ENCODE peak calls at places on chromosome 12, in five cellular contexts. W is PC-3, P is HFF-Myc, R is colonic mucosa, D is MM.1S. S is an unnamed sample.

GRCh38 chr12:12788675-12789368 is 3.4 kb downstream of the APOLD1 start:
- DNase-seq in D (peak; percentile 84), R (peak; percentile 82), P (peak; percentile 73), W (peak; percentile 85), S (peak; percentile 92)

GRCh38 chr12:66693901-66694513 is 15.1 kb upstream of the GRIP1 start:
- DNase-seq in D (peak; percentile 88), P (peak; percentile 41), W (peak; percentile 89), R (peak; percentile 24), S (peak; percentile 78)

GRCh38 chr12:122389677-122390076 is 32.8 kb downstream of the CLIP1 start:
- DNase-seq in D (no peak), P (no peak), W (no peak), R (no peak), S (no peak)

GRCh38 chr12:123453165-123453564 is 4.8 kb upstream of the SNRNP35 start:
- DNase-seq in R (no peak), P (no peak), W (no peak), D (no peak), S (no peak)

GRCh38 chr12:47221256-47222023 is 141.7 kb upstream of the AMIGO2 start:
- DNase-seq in D (no peak), P (no peak), R (no peak), W (peak; percentile 75), S (no peak)

GRCh38 chr12:132478845-132479244 is 11.1 kb upstream of the FBRSL1 start:
- DNase-seq in D (no peak), R (no peak), W (peak; percentile 55), P (no peak), S (no peak)

GRCh38 chr12:132774159-132774558 is 12.5 kb upstream of the ANKLE2 start:
- DNase-seq in D (no peak), P (no peak), R (no peak), W (no peak), S (no peak)

GRCh38 chr12:83823386-83824045 is 1089.1 kb downstream of the SLC6A15 start:
- DNase-seq in D (peak; percentile 87), W (peak; percentile 64), P (no peak), R (peak; percentile 20), S (no peak)

GRCh38 chr12:92224685-92225331 is 79.2 kb upstream of the BTG1 start:
- DNase-seq in R (no peak), W (peak; percentile 83), P (no peak), D (no peak), S (peak; percentile 73)

GRCh38 chr12:11846504-11846903 is 197.0 kb downstream of the ETV6 start:
- DNase-seq in P (no peak), R (no peak), W (no peak), D (no peak), S (no peak)

GRCh38 chr12:55727643-55728184 is 1.1 kb downstream of the CD63 start:
- DNase-seq in R (peak; percentile 74), D (no peak), P (no peak), W (peak; percentile 73), S (peak; percentile 64)

GRCh38 chr12:31002999-31003398 is 70.7 kb upstream of the DDX11 start:
- DNase-seq in W (no peak), R (no peak), P (no peak), D (no peak), S (no peak)

GRCh38 chr12:75766263-75767160 is 255.1 kb upstream of the KRR1 start:
- DNase-seq in P (no peak), D (no peak), R (no peak), W (peak; percentile 94), S (peak; percentile 67)

GRCh38 chr12:132194056-132194455 is 49.8 kb downstream of the NOC4L start:
- DNase-seq in W (no peak), R (no peak), D (no peak), P (no peak), S (no peak)

GRCh38 chr12:12807970-12808702 is 5.0 kb upstream of the DDX47 start:
- DNase-seq in P (no peak), D (peak; percentile 79), R (no peak), W (peak; percentile 56), S (peak; percentile 62)

GRCh38 chr12:75571204-75571603 is 59.8 kb upstream of the KRR1 start:
- DNase-seq in R (no peak), P (no peak), W (no peak), D (no peak), S (no peak)

GRCh38 chr12:13661005-13661887 is 320.2 kb downstream of the GRIN2B start:
- DNase-seq in D (peak; percentile 36), P (peak; percentile 7), W (peak; percentile 53), R (peak; percentile 71), S (peak; percentile 63)

GRCh38 chr12:9667403-9667802 is 2.1 kb upstream of the CLEC2D start:
- DNase-seq in D (peak; percentile 58), W (no peak), R (no peak), P (no peak), S (peak; percentile 1)

GRCh38 chr12:127153996-127154395 is 1113.0 kb upstream of the TMEM132C start:
- DNase-seq in D (no peak), W (no peak), P (no peak), R (no peak), S (no peak)

GRCh38 chr12:3250576-3250975 is 173.4 kb downstream of the TSPAN9 start:
- DNase-seq in P (no peak), R (no peak), W (no peak), D (no peak), S (no peak)

GRCh38 chr12:14854586-14855163 is 11.3 kb upstream of the ART4 start:
- DNase-seq in D (no peak), W (peak; percentile 57), R (no peak), P (peak; percentile 45), S (peak; percentile 52)

GRCh38 chr12:123035841-123036240 is 55.4 kb downstream of the ARL6IP4 start:
- DNase-seq in D (no peak), P (no peak), W (no peak), R (no peak), S (no peak)

GRCh38 chr12:95997276-95997675 is 1.1 kb upstream of the HAL start:
- DNase-seq in R (no peak), P (no peak), W (no peak), D (no peak), S (no peak)

GRCh38 chr12:96000858-96001257 is 4.7 kb upstream of the HAL start:
- DNase-seq in D (no peak), P (no peak), W (no peak), R (no peak), S (no peak)

GRCh38 chr12:95997911-95998510 is 1.9 kb upstream of the HAL start:
- DNase-seq in D (no peak), R (no peak), W (peak; percentile 5), P (no peak), S (no peak)

GRCh38 chr12:95999484-95999883 is 3.3 kb upstream of the HAL start:
- DNase-seq in P (no peak), R (no peak), D (no peak), W (no peak), S (no peak)

GRCh38 chr12:95998611-95999300 is 2.6 kb upstream of the HAL start:
- DNase-seq in R (peak; percentile 48), D (peak; percentile 86), W (peak; percentile 63), P (peak; percentile 20), S (peak; percentile 69)
- TF ChIP-seq CTCF in R (peak; percentile 57), D (peak; percentile 86), W (peak; percentile 79), P (peak; percentile 63), S (peak; percentile 67)

DNA sequence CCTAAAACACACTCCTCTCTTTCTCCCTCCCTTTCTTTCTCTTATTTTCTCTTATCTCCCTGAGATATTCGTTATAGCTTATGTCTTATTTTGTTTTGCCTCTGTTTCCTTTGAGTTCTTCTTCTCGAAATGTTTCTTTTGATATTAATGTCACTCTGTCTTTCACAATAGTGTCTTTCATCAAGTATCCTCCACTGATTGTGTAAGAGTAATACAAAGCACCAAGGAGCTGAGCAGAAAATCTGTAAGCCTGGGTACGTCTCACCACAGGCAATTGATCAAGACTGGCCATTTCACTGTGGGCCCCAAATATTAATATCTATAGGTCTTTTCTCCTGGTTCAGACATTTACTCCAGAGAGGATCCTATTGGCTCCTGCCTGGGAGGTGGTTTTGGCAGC is 4.8 kb upstream of the LYZ start:
- DNase-seq in P (no peak), R (no peak), W (no peak), D (no peak), S (no peak)
- H3K4me3 ChIP-seq in P (no peak overlapping the region), R (no peak overlapping the region), W (no peak overlapping the region), D (no peak overlapping the region), S (no peak overlapping the region)

DNA sequence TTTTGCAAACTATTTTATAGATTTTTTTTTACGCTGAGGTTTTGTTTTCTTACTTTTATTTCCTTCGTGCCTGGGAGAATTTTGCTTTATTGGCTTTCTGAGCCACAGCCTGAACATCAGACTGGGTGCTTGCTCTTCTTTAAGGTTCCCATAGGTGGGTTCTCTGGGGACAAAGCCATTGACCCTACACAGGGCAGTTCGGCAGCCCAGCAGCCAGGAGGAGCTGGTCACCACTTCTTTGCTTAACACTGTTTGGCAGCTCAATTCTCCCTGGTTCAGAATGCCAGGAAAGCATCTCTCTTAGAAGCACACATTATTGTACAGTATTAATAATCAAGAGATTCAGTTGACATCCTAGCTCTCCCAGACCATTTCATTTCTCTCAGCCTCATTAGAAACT is 140.8 kb upstream of the NEDD1 start:
- DNase-seq in P (no peak), W (no peak), D (no peak), R (no peak), S (peak; percentile 6)
- TF ChIP-seq CTCF in P (peak; percentile 27), W (peak; percentile 45), D (no peak), R (no peak), S (peak; percentile 45)

GRCh38 chr12:109461049-109461845 is 15.9 kb downstream of the KCTD10 start:
- DNase-seq in R (peak; percentile 65), P (no peak), D (no peak), W (peak; percentile 53), S (peak; percentile 30)

GRCh38 chr12:109462868-109463692 is 14.0 kb downstream of the KCTD10 start:
- DNase-seq in D (no peak), R (peak; percentile 64), P (peak; percentile 98), W (peak; percentile 94), S (peak; percentile 99)

GRCh38 chr12:109463776-109464175 is 13.3 kb downstream of the KCTD10 start:
- DNase-seq in W (no peak), P (no peak), R (no peak), D (no peak), S (no peak)

GRCh38 chr12:109460538-109460937 is 16.6 kb downstream of the KCTD10 start:
- DNase-seq in D (no peak), R (no peak), P (no peak), W (no peak), S (no peak)

DNA sequence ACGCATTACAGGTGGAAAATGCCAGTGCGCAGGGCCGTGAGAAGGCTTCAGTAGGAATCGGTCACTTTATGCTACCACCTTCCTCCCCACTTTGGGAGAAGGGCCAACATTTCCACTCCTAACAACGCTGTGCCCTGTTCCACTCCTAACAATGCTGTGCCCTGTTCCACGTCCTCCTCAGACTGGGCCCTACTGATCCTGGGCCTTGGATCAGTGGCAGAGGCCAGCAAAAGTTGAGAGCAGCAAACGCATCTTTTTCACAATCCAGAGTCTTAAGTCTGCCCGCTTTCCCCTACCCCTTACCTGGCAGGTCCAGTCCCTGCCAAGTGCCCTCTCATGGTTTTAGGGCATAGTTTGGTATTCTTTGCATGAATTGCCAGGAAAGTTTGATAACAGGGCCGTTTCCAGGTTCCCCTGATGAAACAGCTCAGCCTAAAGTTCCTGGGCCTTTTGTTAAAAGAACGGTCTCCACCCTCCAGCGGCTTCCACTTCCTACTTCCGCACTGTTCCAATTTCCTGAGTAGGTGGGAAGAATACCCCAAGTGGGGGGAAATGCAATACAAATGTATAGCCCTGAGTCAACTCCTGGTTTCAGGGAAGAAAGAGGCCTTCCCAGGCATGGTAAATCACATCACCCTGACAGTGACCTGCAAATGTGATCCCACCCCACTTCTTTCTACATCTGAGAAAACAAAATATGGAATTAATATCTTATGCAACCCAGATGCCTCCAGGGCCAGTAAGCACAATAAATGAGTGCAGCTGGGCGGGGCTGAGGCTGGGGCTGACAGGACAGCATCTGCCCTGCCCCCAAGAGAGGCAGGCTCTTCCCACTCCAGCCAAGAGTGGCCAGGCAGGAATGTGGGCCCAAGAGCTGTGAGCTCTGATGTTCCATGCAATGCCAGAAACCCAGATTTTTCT is 15.0 kb downstream of the KCTD10 start:
- DNase-seq in R (peak; percentile 81), W (peak; percentile 94), P (peak; percentile 95), D (no peak), S (peak; percentile 97)
- H3K4me3 ChIP-seq in R (no peak overlapping the region), W (peak overlapping the region; percentile 46), P (peak overlapping the region; percentile 31), D (no peak overlapping the region), S (peak overlapping the region; percentile 9)

S was measured in fibroblast of the aortic adventitia.